ENCODE peak calls at places on chromosomes 3 and 15, in ten cellular contexts. Y is ascending aorta, E is pancreas, J is AG09319, C is body of pancreas, O is NCI-H774, Q is H9, W is GM10248, R is amniotic stem cell, X is progenitor cell of endocrine pancreas. F is an unnamed sample.

GRCh38 chr3:139120336-139120971 is 75.8 kb upstream of the PRR23C start:
- DNase-seq in R (peak), W (no peak), X (no peak), Y (no peak), J (peak), Q (no peak), E (no peak), C (peak), O (no peak), F (peak)

GRCh38 chr15:101389362-101389761 is 94.3 kb upstream of the SNRPA1 start:
- DNase-seq in O (no peak), J (no peak), Q (no peak), Y (no peak), X (no peak), C (no peak), R (no peak), E (no peak), W (no peak), F (no peak)

GRCh38 chr3:14360123-14360881 is 42.1 kb upstream of the SLC6A6 start:
- DNase-seq in W (no peak), R (no peak), O (no peak), E (no peak), J (no peak), Q (no peak), Y (no peak), X (no peak), C (no peak), F (no peak)

GRCh38 chr3:41846850-41847249 is 115.1 kb downstream of the ULK4 start:
- DNase-seq in Q (no peak), Y (no peak), R (no peak), O (no peak), W (no peak), X (no peak), E (no peak), C (no peak), J (no peak), F (no peak)

GRCh38 chr3:113485161-113485609 is 29.8 kb downstream of the SPICE1 start:
- DNase-seq in R (no peak), E (no peak), W (no peak), J (no peak), O (no peak), X (no peak), Y (no peak), Q (no peak), C (no peak), F (no peak)

GRCh38 chr3:193852901-193853300 is 259.9 kb downstream of the OPA1 start:
- DNase-seq in Y (no peak), Q (no peak), W (no peak), O (no peak), E (no peak), X (no peak), J (no peak), C (no peak), R (no peak), F (no peak)

GRCh38 chr3:114418724-114419543 is 125.1 kb downstream of the TIGIT start:
- DNase-seq in J (peak), R (peak), C (no peak), E (no peak), X (no peak), O (peak), Q (no peak), W (peak), Y (no peak), F (peak)

GRCh38 chr3:143716731-143717130 is 131.5 kb downstream of the SLC9A9 start:
- DNase-seq in W (no peak), X (no peak), C (no peak), R (no peak), J (no peak), Q (no peak), Y (no peak), O (no peak), E (no peak), F (no peak)

GRCh38 chr3:58566398-58567250 is 10.6 kb downstream of the FAM107A start:
- DNase-seq in Y (no peak), X (no peak), O (no peak), Q (peak), C (no peak), W (no peak), J (no peak), R (no peak), E (no peak), F (no peak)

GRCh38 chr3:52536369-52537164 is at the start of gene UQCC5:
- DNase-seq in C (peak), J (peak), E (peak), O (peak), Q (peak), Y (peak), R (peak), X (peak), W (peak), F (peak)

GRCh38 chr15:33956397-33956796 is 11.9 kb upstream of the CHRM5 start:
- DNase-seq in Q (no peak), W (no peak), C (no peak), J (no peak), X (no peak), Y (no peak), E (no peak), O (no peak), R (no peak), F (no peak)

GRCh38 chr3:120339362-120339761 is 9.8 kb downstream of the LRRC58 start:
- DNase-seq in E (no peak), W (no peak), Y (no peak), J (no peak), X (no peak), Q (no peak), C (no peak), R (no peak), O (no peak), F (no peak)

GRCh38 chr15:65956307-65956706 is 87.0 kb downstream of the RAB11A start:
- DNase-seq in O (no peak), C (no peak), J (no peak), Y (no peak), Q (no peak), W (no peak), X (no peak), E (no peak), R (no peak), F (no peak)

GRCh38 chr3:159252772-159253384 is 451.0 kb downstream of the MFSD1 start:
- DNase-seq in W (peak), R (peak), C (no peak), J (peak), Y (no peak), Q (no peak), O (peak), E (no peak), X (no peak), F (peak)

GRCh38 chr3:159711560-159712333 is 276.9 kb upstream of the IL12A start:
- DNase-seq in C (no peak), X (no peak), J (peak), O (no peak), Q (no peak), R (peak), Y (no peak), E (no peak), W (no peak), F (peak)

GRCh38 chr15:100330629-100331215 is 11.1 kb downstream of the ADAMTS17 start:
- DNase-seq in W (no peak), O (no peak), J (no peak), Y (no peak), E (no peak), C (no peak), X (no peak), Q (peak), R (no peak), F (no peak)

GRCh38 chr15:101530224-101530958 is 40.9 kb upstream of the PCSK6 start:
- DNase-seq in J (no peak), Q (no peak), R (no peak), W (peak), C (no peak), E (no peak), Y (no peak), X (no peak), O (no peak), F (no peak)

GRCh38 chr3:5220667-5221431 is 33.3 kb downstream of the EDEM1 start:
- DNase-seq in Q (no peak), Y (no peak), C (no peak), J (no peak), X (no peak), R (no peak), O (no peak), E (no peak), W (no peak), F (no peak)

GRCh38 chr3:189260556-189261493 is 89.1 kb downstream of the TPRG1 start:
- DNase-seq in C (no peak), E (no peak), X (no peak), Q (no peak), J (no peak), W (no peak), Y (no peak), O (no peak), R (no peak), F (no peak)

F was measured in iPS-NIHi11.